ENCODE peak calls at places on chromosomes 3 and 15, in eight cellular contexts. T is activated T-helper 1 cell treated with Interleukin-2 at 50 U/mL for 16 hours, X is NCI-H510A treated with DMSO at 0.1 percent for 48 hours, F is GM23338, K is NCI-H1694 treated with DMSO at 0.1 percent for 48 hours, Z is substantia nigra, M is T-helper 9 cell, L is Caki2. D is an unnamed sample.

GRCh38 chr3:31275038-31275562 is 257.6 kb upstream of the STT3B start:
- DNase-seq in L (no peak), K (no peak), X (no peak), Z (no peak), M (no peak), F (peak; percentile 21), T (no peak), D (peak; percentile 63)

GRCh38 chr3:194042947-194043346 is 93.0 kb upstream of the HES1 start:
- DNase-seq in F (no peak), X (peak; percentile 17), Z (no peak), K (no peak), M (no peak), L (no peak), T (no peak), D (peak; percentile 60)

GRCh38 chr15:89667706-89667960 is 11.5 kb downstream of the PLIN1 start:
- DNase-seq in Z (no peak), L (no peak), K (no peak), M (no peak), X (no peak), F (no peak), T (no peak), D (no peak)

GRCh38 chr3:9750556-9751411 is 1.0 kb downstream of the OGG1 start:
- DNase-seq in T (no peak), Z (no peak), M (no peak), F (no peak), L (no peak), X (no peak), K (no peak), D (peak; percentile 28)

GRCh38 chr15:71680079-71680461 is 130.3 kb upstream of the NR2E3 start:
- DNase-seq in F (peak; percentile 36), T (no peak), K (no peak), L (no peak), X (no peak), Z (no peak), M (no peak), D (no peak)

GRCh38 chr3:76886761-76887500 is 153.0 kb upstream of the ROBO2 start:
- DNase-seq in F (no peak), T (no peak), X (no peak), M (no peak), K (no peak), Z (no peak), L (no peak), D (no peak)

GRCh38 chr3:124221286-124221821 is 229.4 kb upstream of the ROPN1 start:
- DNase-seq in F (no peak), Z (no peak), M (no peak), T (no peak), X (peak; percentile 72), L (no peak), K (no peak), D (peak; percentile 4)

GRCh38 chr3:171556574-171557145 is 96.5 kb upstream of the TNIK start:
- DNase-seq in T (no peak), L (peak; percentile 42), F (peak; percentile 45), Z (no peak), M (no peak), X (peak; percentile 37), K (peak; percentile 23), D (no peak)

GRCh38 chr3:32969656-32970055 is 18.2 kb downstream of the CCR4 start:
- DNase-seq in Z (no peak), M (no peak), X (peak; percentile 73), F (no peak), T (no peak), K (no peak), L (no peak), D (no peak)

GRCh38 chr15:66858423-66859207 is 156.6 kb downstream of the SMAD6 start:
- DNase-seq in T (no peak), Z (no peak), X (no peak), L (no peak), M (no peak), F (no peak), K (no peak), D (no peak)

GRCh38 chr3:117217837-117218236 is 508.3 kb downstream of the TUSC7 start:
- DNase-seq in K (no peak), T (no peak), X (no peak), L (no peak), M (no peak), Z (no peak), F (peak; percentile 8), D (no peak)

GRCh38 chr15:33022629-33023028 is 171.9 kb downstream of the FMN1 start:
- DNase-seq in Z (no peak), F (peak; percentile 71), T (no peak), K (no peak), L (no peak), M (no peak), X (peak; percentile 44), D (peak; percentile 59)

GRCh38 chr3:111151438-111151837 is 79.8 kb downstream of the NECTIN3 start:
- DNase-seq in L (peak; percentile 3), F (peak; percentile 79), T (no peak), X (no peak), Z (no peak), M (no peak), K (no peak), D (peak; percentile 84)

GRCh38 chr15:24076090-24076784 is 389.1 kb upstream of the NDN start:
- DNase-seq in M (no peak), L (no peak), K (no peak), Z (no peak), F (no peak), X (no peak), T (no peak), D (no peak)

GRCh38 chr3:108420926-108421325 is 89.5 kb downstream of the MYH15 start:
- DNase-seq in L (no peak), K (no peak), X (no peak), T (no peak), M (no peak), F (no peak), Z (no peak), D (peak; percentile 24)

GRCh38 chr3:30221622-30222021 is 384.8 kb upstream of the TGFBR2 start:
- DNase-seq in M (no peak), Z (no peak), T (no peak), X (no peak), F (no peak), K (no peak), L (no peak), D (peak; percentile 29)

GRCh38 chr15:39880718-39881387 is 39.2 kb downstream of the GPR176 start:
- DNase-seq in L (no peak), K (no peak), Z (no peak), T (no peak), F (no peak), X (no peak), M (no peak), D (no peak)

GRCh38 chr3:13019706-13020105 is 53.5 kb downstream of the IQSEC1 start:
- DNase-seq in F (no peak), T (no peak), X (no peak), Z (no peak), L (no peak), M (no peak), K (no peak), D (no peak)

GRCh38 chr3:26312826-26313225 is 309.7 kb upstream of the LRRC3B start:
- DNase-seq in K (no peak), X (no peak), F (no peak), L (no peak), Z (no peak), M (no peak), T (no peak), D (no peak)

GRCh38 chr3:125602752-125603649 is 7.7 kb upstream of the OSBPL11 start:
- DNase-seq in K (no peak), M (no peak), Z (no peak), T (no peak), F (no peak), L (peak; percentile 86), X (no peak), D (peak; percentile 74)

GRCh38 chr3:67334588-67334987 is 319.8 kb downstream of the SUCLG2 start:
- DNase-seq in X (no peak), K (no peak), Z (no peak), F (no peak), L (no peak), T (no peak), M (no peak), D (no peak)

GRCh38 chr3:105368575-105369500 is 2.1 kb downstream of the ALCAM start:
- DNase-seq in M (peak; percentile 65), K (peak; percentile 36), T (peak; percentile 42), F (peak; percentile 59), L (peak; percentile 80), Z (peak; percentile 11), X (peak; percentile 64), D (peak; percentile 68)

GRCh38 chr3:40877651-40878463 is 321.4 kb upstream of the CTNNB1 start:
- DNase-seq in K (no peak), F (no peak), L (no peak), Z (no peak), T (no peak), X (no peak), M (no peak), D (peak; percentile 43)

GRCh38 chr3:133836497-133837158 is 31.0 kb downstream of the SRPRB start:
- DNase-seq in X (no peak), F (no peak), L (no peak), M (no peak), K (no peak), Z (no peak), T (no peak), D (no peak)

GRCh38 chr3:159158213-159158612 is 356.4 kb downstream of the MFSD1 start:
- DNase-seq in K (no peak), X (no peak), F (peak; percentile 27), L (no peak), Z (no peak), M (no peak), T (no peak), D (no peak)

GRCh38 chr15:92200891-92201290 is 192.8 kb upstream of the ST8SIA2 start:
- DNase-seq in F (no peak), X (no peak), L (no peak), K (no peak), T (no peak), M (no peak), Z (no peak), D (no peak)

GRCh38 chr15:81897011-81897677 is 148.7 kb downstream of the MEX3B start:
- DNase-seq in F (no peak), Z (no peak), L (no peak), X (no peak), T (no peak), K (peak; percentile 4), M (no peak), D (peak; percentile 81)

GRCh38 chr3:196012481-196012880 is 69.4 kb downstream of the TFRC start:
- DNase-seq in F (no peak), T (no peak), Z (no peak), L (no peak), X (no peak), M (no peak), K (no peak), D (peak; percentile 47)